ENCODE peak calls at places on chromosomes 16 and 17, in six cellular contexts. W is HepG2, R is HCT116, N is Panc1, X is GM12878, G is upper lobe of left lung. K is an unnamed sample.

GRCh38 chr16:84412262-84412661 is 43.9 kb downstream of the ATP2C2 start:
- ATAC-seq in R (no peak), W (no peak), G (no peak), N (no peak), X (no peak), K (no peak)

GRCh38 chr16:69581297-69581696 is 15.5 kb downstream of the NFAT5 start:
- ATAC-seq in R (no peak), X (peak; percentile 28), G (no peak), N (no peak), W (no peak), K (no peak)

GRCh38 chr16:5430598-5430997 is 333.0 kb upstream of the EEF2KMT start:
- ATAC-seq in W (no peak), G (no peak), R (no peak), X (no peak), N (no peak), K (no peak)

GRCh38 chr16:13781579-13782338 is 138.2 kb upstream of the ERCC4 start:
- ATAC-seq in W (no peak), G (no peak), X (no peak), R (no peak), N (no peak), K (no peak)

GRCh38 chr17:58276423-58276822 is 4.3 kb downstream of the MPO start:
- ATAC-seq in N (no peak), W (no peak), G (no peak), R (no peak), X (no peak), K (no peak)

GRCh38 chr17:33024688-33025486 is 33.2 kb downstream of the SPACA3 start:
- ATAC-seq in N (no peak), R (no peak), W (no peak), X (no peak), G (no peak), K (no peak)

GRCh38 chr16:88526906-88527185 is 43.4 kb upstream of the ZC3H18 start:
- ATAC-seq in G (no peak), W (peak; percentile 6), N (peak; percentile 22), R (peak; percentile 2), X (peak; percentile 6), K (no peak)

GRCh38 chr17:35390663-35391062 is 17.2 kb upstream of the SLFN11 start:
- ATAC-seq in N (no peak), W (no peak), R (no peak), G (no peak), X (no peak), K (no peak)

GRCh38 chr17:13162361-13162760 is 144.5 kb upstream of the ELAC2 start:
- ATAC-seq in X (no peak), R (no peak), N (no peak), G (no peak), W (no peak), K (no peak)

GRCh38 chr17:17153709-17154108 is 52.4 kb downstream of the PLD6 start:
- ATAC-seq in G (no peak), R (no peak), N (no peak), W (no peak), X (no peak), K (no peak)

GRCh38 chr16:81975637-81976036 is 35.6 kb downstream of the SDR42E1 start:
- ATAC-seq in G (no peak), X (no peak), W (no peak), R (no peak), N (no peak), K (no peak)

GRCh38 chr17:31566992-31567373 is 175.5 kb downstream of the RAB11FIP4 start:
- ATAC-seq in R (no peak), G (no peak), W (no peak), X (no peak), N (no peak), K (no peak)

GRCh38 chr16:12095275-12096161 is 119.0 kb downstream of the SNX29 start:
- ATAC-seq in N (peak; percentile 60), X (peak; percentile 82), G (peak; percentile 75), R (peak; percentile 78), W (no peak), K (peak; percentile 52)

GRCh38 chr16:23858496-23859062 is 22.8 kb downstream of the PRKCB start:
- ATAC-seq in W (no peak), R (no peak), G (peak; percentile 90), X (no peak), N (no peak), K (no peak)

GRCh38 chr16:60815033-60815432 is 1221.2 kb downstream of the CDH8 start:
- ATAC-seq in N (no peak), R (no peak), X (no peak), G (no peak), W (no peak), K (no peak)

GRCh38 chr17:59561042-59561441 is 4.4 kb upstream of the DHX40 start:
- ATAC-seq in G (no peak), X (peak; percentile 56), R (peak; percentile 66), W (peak; percentile 76), N (no peak), K (no peak)

GRCh38 chr17:50889528-50890118 is 23.5 kb upstream of the TOB1 start:
- ATAC-seq in R (no peak), X (no peak), G (no peak), N (no peak), W (peak; percentile 59), K (no peak)

GRCh38 chr16:27646811-27647210 is 96.9 kb downstream of the KATNIP start:
- ATAC-seq in N (no peak), G (no peak), W (no peak), R (no peak), X (no peak), K (no peak)

GRCh38 chr16:27649021-27649420 is 99.1 kb downstream of the KATNIP start:
- ATAC-seq in G (no peak), W (no peak), X (no peak), R (no peak), N (no peak), K (no peak)

GRCh38 chr16:27651299-27651698 is 101.4 kb downstream of the KATNIP start:
- ATAC-seq in X (no peak), G (no peak), W (no peak), R (no peak), N (no peak), K (no peak)

GRCh38 chr16:27650073-27650701 is 100.2 kb downstream of the KATNIP start:
- ATAC-seq in N (no peak), X (no peak), R (no peak), G (no peak), W (no peak), K (no peak)
- H3K27ac ChIP-seq in N (no peak overlapping the region), X (no peak overlapping the region), R (no peak overlapping the region), G (no peak overlapping the region), W (no peak overlapping the region), K (no peak overlapping the region)

DNA sequence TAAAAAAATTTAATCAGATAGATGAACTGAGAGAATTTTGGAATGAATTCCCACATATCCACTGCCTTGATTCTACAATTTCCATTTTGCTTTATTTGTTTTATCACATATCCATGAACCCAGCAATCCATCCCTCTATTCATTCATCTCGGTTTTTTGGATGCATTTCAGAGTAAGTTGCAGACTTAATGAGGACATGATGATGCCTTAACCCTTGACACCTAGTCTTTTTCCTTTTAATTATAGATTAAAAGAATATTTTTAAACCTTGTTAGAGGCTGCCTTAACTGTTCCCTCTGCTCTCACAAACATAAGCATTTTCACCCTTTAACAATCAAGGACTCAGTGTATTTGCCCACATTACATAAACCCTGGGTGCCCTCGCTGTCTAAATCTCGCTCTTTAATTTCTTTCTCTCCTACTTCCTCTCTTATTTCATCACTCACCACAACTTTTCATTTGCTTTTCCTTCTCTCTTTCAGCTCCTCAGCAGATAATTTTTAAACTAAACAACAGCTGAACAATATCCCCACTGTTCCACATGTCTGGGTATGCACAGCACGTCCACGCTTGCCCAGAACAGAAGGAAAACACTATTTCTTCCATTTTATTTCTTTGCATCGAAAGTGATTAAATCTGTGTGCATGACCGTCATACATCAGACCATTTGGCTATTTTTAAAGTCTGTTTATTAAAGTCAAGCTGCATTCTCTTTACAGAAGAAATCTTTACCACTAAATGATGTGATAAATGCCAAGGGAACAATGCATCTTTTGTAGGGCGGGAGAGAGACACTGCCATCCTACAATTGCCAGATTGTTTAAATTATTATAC is 39.9 kb downstream of the IQCK start:
- ATAC-seq in G (no peak), N (no peak), R (no peak), X (no peak), W (peak; percentile 64), K (no peak)
- TF ChIP-seq POLR2AphosphoS5 in G (no peak), N (no peak), R (no peak), X (no peak), W (no peak), K (no peak)

GRCh38 chr16:15760129-15760528 is 96.7 kb downstream of the MYH11 start:
- ATAC-seq in X (no peak), R (no peak), W (no peak), G (no peak), N (no peak), K (no peak)
- H3K4me1 ChIP-seq in X (no peaks in the 10 kb centered on the region), R (no peaks in the 10 kb centered on the region), W (no peaks in the 10 kb centered on the region), G (no peaks in the 10 kb centered on the region), N (no peaks in the 10 kb centered on the region), K (peaks cover 93% of the 10 kb centered on the region)

DNA sequence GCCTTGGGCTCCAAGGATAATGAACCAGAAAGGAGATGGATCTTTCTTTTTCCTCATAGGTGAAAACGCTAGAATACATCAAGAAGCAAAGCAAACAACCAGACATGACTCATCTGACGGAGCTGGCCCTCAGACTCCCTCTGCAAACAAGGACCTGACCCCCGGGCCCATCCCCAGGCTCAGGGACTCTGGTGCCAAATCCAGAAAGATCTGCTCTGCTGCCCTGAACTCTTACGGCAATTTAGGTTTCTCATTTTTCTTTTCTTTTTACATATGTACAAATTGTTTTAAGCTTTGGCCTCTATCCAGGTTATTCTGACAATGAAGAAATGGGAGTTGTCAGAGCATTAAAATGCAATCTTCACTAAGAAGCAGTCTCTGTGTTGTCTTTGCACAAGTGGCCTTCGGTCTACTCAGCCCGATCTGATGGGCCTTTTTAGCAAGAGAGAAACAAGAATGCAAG is 17.7 kb downstream of the KNOP1 start:
- ATAC-seq in R (no peak), G (no peak), W (peak; percentile 92), N (no peak), X (no peak), K (peak; percentile 22)
- H3K27ac ChIP-seq in R (no peak overlapping the region), G (peak overlapping the region; percentile 58), W (no peak overlapping the region), N (no peak overlapping the region), X (no peak overlapping the region), K (peak overlapping the region; percentile 5)

DNA sequence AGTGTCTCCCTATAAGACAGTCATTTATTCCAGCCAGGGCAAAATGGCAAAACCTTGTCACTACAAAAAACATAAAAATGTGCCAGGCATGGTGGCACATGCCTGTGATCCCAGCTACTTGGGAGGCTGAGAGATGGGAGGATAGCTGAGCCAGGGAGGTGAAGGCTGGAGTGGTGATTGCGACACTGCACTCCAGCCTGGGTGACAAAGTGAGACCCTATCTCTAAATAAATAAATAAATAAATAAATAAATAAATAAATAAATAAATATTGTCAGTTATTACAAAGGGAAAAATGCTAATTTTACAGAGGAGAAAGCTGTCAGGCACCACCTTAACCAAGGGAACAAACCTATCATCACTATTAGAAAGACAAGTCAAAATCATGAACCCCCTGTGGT is 75.5 kb downstream of the STH start:
- ATAC-seq in G (no peak), W (no peak), R (no peak), X (no peak), N (no peak), K (no peak)
- TF ChIP-seq POLR2AphosphoS5 in G (no peak), W (no peak), R (no peak), X (no peak), N (no peak), K (no peak)

DNA sequence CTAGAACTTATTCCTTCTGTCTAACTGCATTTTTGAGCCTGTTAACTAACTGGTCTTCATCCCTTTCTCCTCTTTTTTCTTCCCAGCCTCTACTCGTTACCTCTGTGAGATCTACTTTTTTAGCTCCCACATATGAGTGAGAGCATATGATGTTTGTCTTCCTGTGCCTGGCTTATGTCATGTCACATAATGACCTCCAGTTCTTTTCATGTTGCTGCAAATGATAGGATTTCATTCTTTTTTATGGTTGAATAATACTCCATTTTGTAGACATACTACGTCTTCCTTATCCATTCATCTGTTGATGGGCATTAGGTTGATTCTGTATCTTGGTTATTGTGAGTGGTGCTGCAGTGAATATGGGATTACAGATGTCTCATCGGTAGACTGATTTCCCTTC is 184.7 kb downstream of the PRKCA start:
- ATAC-seq in N (no peak), R (no peak), G (no peak), X (no peak), W (no peak), K (no peak)
- H3K4me1 ChIP-seq in N (peaks cover 5% of the 10 kb centered on the region), R (no peaks in the 10 kb centered on the region), G (no peaks in the 10 kb centered on the region), X (no peaks in the 10 kb centered on the region), W (peaks cover 56% of the 10 kb centered on the region), K (no peaks in the 10 kb centered on the region)

K was measured in gastroesophageal sphincter.